ENCODE peak calls at places on chromosome 1, in nine cellular contexts. One of them, this sample, is unnamed.

GRCh38 chr1:152752225-152752624 is 5.6 kb upstream of the KPRP start:
- DNase-seq in NCI-H2171 treated with DMSO at 0.1 percent for 48 hours: no peak
- DNase-seq in T-helper 9 cell: no peak
- DNase-seq in T follicular helper cell: no peak
- DNase-seq in stromal cell of bone marrow: peak
- DNase-seq in small intestine: no peak
- DNase-seq in activated CD4-positive, CD25-positive, alpha-beta regulatory T cell treated with anti-CD3 and anti-CD28 coated beads, Interleukin-2, amount 50 U/mL, for 72 hours: no peak
- DNase-seq in posterior cingulate gyrus: no peak
- DNase-seq in NCI-H1092 treated with DMSO at 0.1 percent for 48 hours: no peak
- DNase-seq in this sample: no peak

GRCh38 chr1:31867546-31867945 is 51.7 kb upstream of the SPOCD1 start:
- DNase-seq in stromal cell of bone marrow: no peak
- DNase-seq in T follicular helper cell: no peak
- DNase-seq in T-helper 9 cell: no peak
- DNase-seq in posterior cingulate gyrus: no peak
- DNase-seq in NCI-H2171 treated with DMSO at 0.1 percent for 48 hours: no peak
- DNase-seq in small intestine: no peak
- DNase-seq in NCI-H1092 treated with DMSO at 0.1 percent for 48 hours: no peak
- DNase-seq in activated CD4-positive, CD25-positive, alpha-beta regulatory T cell treated with anti-CD3 and anti-CD28 coated beads, Interleukin-2, amount 50 U/mL, for 72 hours: no peak
- DNase-seq in this sample: no peak

GRCh38 chr1:230550428-230550827 is 91.9 kb upstream of the COG2 start:
- DNase-seq in activated CD4-positive, CD25-positive, alpha-beta regulatory T cell treated with anti-CD3 and anti-CD28 coated beads, Interleukin-2, amount 50 U/mL, for 72 hours: no peak
- DNase-seq in T follicular helper cell: no peak
- DNase-seq in NCI-H2171 treated with DMSO at 0.1 percent for 48 hours: no peak
- DNase-seq in NCI-H1092 treated with DMSO at 0.1 percent for 48 hours: peak
- DNase-seq in T-helper 9 cell: no peak
- DNase-seq in posterior cingulate gyrus: no peak
- DNase-seq in small intestine: no peak
- DNase-seq in stromal cell of bone marrow: no peak
- DNase-seq in this sample: no peak

GRCh38 chr1:41695118-41695517 is 210.6 kb upstream of the EDN2 start:
- DNase-seq in T follicular helper cell: no peak
- DNase-seq in NCI-H2171 treated with DMSO at 0.1 percent for 48 hours: peak
- DNase-seq in small intestine: no peak
- DNase-seq in posterior cingulate gyrus: no peak
- DNase-seq in activated CD4-positive, CD25-positive, alpha-beta regulatory T cell treated with anti-CD3 and anti-CD28 coated beads, Interleukin-2, amount 50 U/mL, for 72 hours: no peak
- DNase-seq in stromal cell of bone marrow: no peak
- DNase-seq in T-helper 9 cell: no peak
- DNase-seq in NCI-H1092 treated with DMSO at 0.1 percent for 48 hours: peak
- DNase-seq in this sample: peak

GRCh38 chr1:208929575-208929974 is 653.9 kb upstream of the CAMK1G start:
- DNase-seq in activated CD4-positive, CD25-positive, alpha-beta regulatory T cell treated with anti-CD3 and anti-CD28 coated beads, Interleukin-2, amount 50 U/mL, for 72 hours: no peak
- DNase-seq in T follicular helper cell: no peak
- DNase-seq in NCI-H1092 treated with DMSO at 0.1 percent for 48 hours: no peak
- DNase-seq in NCI-H2171 treated with DMSO at 0.1 percent for 48 hours: no peak
- DNase-seq in stromal cell of bone marrow: peak
- DNase-seq in posterior cingulate gyrus: no peak
- DNase-seq in small intestine: no peak
- DNase-seq in T-helper 9 cell: no peak
- DNase-seq in this sample: no peak

GRCh38 chr1:55064071-55064581 is 24.8 kb downstream of the PCSK9 start:
- DNase-seq in NCI-H1092 treated with DMSO at 0.1 percent for 48 hours: peak
- DNase-seq in NCI-H2171 treated with DMSO at 0.1 percent for 48 hours: peak
- DNase-seq in stromal cell of bone marrow: no peak
- DNase-seq in small intestine: no peak
- DNase-seq in activated CD4-positive, CD25-positive, alpha-beta regulatory T cell treated with anti-CD3 and anti-CD28 coated beads, Interleukin-2, amount 50 U/mL, for 72 hours: no peak
- DNase-seq in T-helper 9 cell: no peak
- DNase-seq in T follicular helper cell: no peak
- DNase-seq in posterior cingulate gyrus: no peak
- DNase-seq in this sample: no peak

GRCh38 chr1:15988856-15989736 is 13.2 kb upstream of the ZBTB17 start:
- DNase-seq in posterior cingulate gyrus: no peak
- DNase-seq in T-helper 9 cell: no peak
- DNase-seq in NCI-H1092 treated with DMSO at 0.1 percent for 48 hours: no peak
- DNase-seq in NCI-H2171 treated with DMSO at 0.1 percent for 48 hours: no peak
- DNase-seq in small intestine: no peak
- DNase-seq in activated CD4-positive, CD25-positive, alpha-beta regulatory T cell treated with anti-CD3 and anti-CD28 coated beads, Interleukin-2, amount 50 U/mL, for 72 hours: no peak
- DNase-seq in stromal cell of bone marrow: no peak
- DNase-seq in T follicular helper cell: no peak
- DNase-seq in this sample: no peak

GRCh38 chr1:229130028-229130668 is 140.8 kb upstream of the RAB4A start:
- DNase-seq in NCI-H2171 treated with DMSO at 0.1 percent for 48 hours: no peak
- DNase-seq in small intestine: peak
- DNase-seq in T-helper 9 cell: no peak
- DNase-seq in NCI-H1092 treated with DMSO at 0.1 percent for 48 hours: no peak
- DNase-seq in posterior cingulate gyrus: no peak
- DNase-seq in T follicular helper cell: no peak
- DNase-seq in activated CD4-positive, CD25-positive, alpha-beta regulatory T cell treated with anti-CD3 and anti-CD28 coated beads, Interleukin-2, amount 50 U/mL, for 72 hours: no peak
- DNase-seq in stromal cell of bone marrow: no peak
- DNase-seq in this sample: peak

GRCh38 chr1:114330451-114330983 is 176.8 kb upstream of the SYT6 start:
- DNase-seq in activated CD4-positive, CD25-positive, alpha-beta regulatory T cell treated with anti-CD3 and anti-CD28 coated beads, Interleukin-2, amount 50 U/mL, for 72 hours: no peak
- DNase-seq in NCI-H2171 treated with DMSO at 0.1 percent for 48 hours: no peak
- DNase-seq in stromal cell of bone marrow: no peak
- DNase-seq in T-helper 9 cell: no peak
- DNase-seq in posterior cingulate gyrus: no peak
- DNase-seq in T follicular helper cell: no peak
- DNase-seq in NCI-H1092 treated with DMSO at 0.1 percent for 48 hours: no peak
- DNase-seq in small intestine: peak
- DNase-seq in this sample: no peak

GRCh38 chr1:225909477-225909876 is 14.6 kb downstream of the PYCR2 start:
- DNase-seq in T-helper 9 cell: no peak
- DNase-seq in T follicular helper cell: no peak
- DNase-seq in activated CD4-positive, CD25-positive, alpha-beta regulatory T cell treated with anti-CD3 and anti-CD28 coated beads, Interleukin-2, amount 50 U/mL, for 72 hours: no peak
- DNase-seq in NCI-H2171 treated with DMSO at 0.1 percent for 48 hours: no peak
- DNase-seq in posterior cingulate gyrus: no peak
- DNase-seq in small intestine: no peak
- DNase-seq in NCI-H1092 treated with DMSO at 0.1 percent for 48 hours: no peak
- DNase-seq in stromal cell of bone marrow: no peak
- DNase-seq in this sample: no peak

GRCh38 chr1:224757508-224757907 is 141.4 kb downstream of the CNIH3 start:
- DNase-seq in small intestine: no peak
- DNase-seq in T-helper 9 cell: no peak
- DNase-seq in NCI-H2171 treated with DMSO at 0.1 percent for 48 hours: no peak
- DNase-seq in posterior cingulate gyrus: no peak
- DNase-seq in activated CD4-positive, CD25-positive, alpha-beta regulatory T cell treated with anti-CD3 and anti-CD28 coated beads, Interleukin-2, amount 50 U/mL, for 72 hours: no peak
- DNase-seq in NCI-H1092 treated with DMSO at 0.1 percent for 48 hours: no peak
- DNase-seq in stromal cell of bone marrow: no peak
- DNase-seq in T follicular helper cell: no peak
- DNase-seq in this sample: no peak

GRCh38 chr1:47438321-47439150 is 692 bp downstream of the FOXD2 start:
- DNase-seq in activated CD4-positive, CD25-positive, alpha-beta regulatory T cell treated with anti-CD3 and anti-CD28 coated beads, Interleukin-2, amount 50 U/mL, for 72 hours: peak
- DNase-seq in T follicular helper cell: peak
- DNase-seq in posterior cingulate gyrus: no peak
- DNase-seq in NCI-H1092 treated with DMSO at 0.1 percent for 48 hours: no peak
- DNase-seq in NCI-H2171 treated with DMSO at 0.1 percent for 48 hours: no peak
- DNase-seq in stromal cell of bone marrow: no peak
- DNase-seq in small intestine: no peak
- DNase-seq in T-helper 9 cell: peak
- DNase-seq in this sample: peak

GRCh38 chr1:41466146-41466545 is 18.3 kb downstream of the EDN2 start:
- DNase-seq in activated CD4-positive, CD25-positive, alpha-beta regulatory T cell treated with anti-CD3 and anti-CD28 coated beads, Interleukin-2, amount 50 U/mL, for 72 hours: no peak
- DNase-seq in stromal cell of bone marrow: no peak
- DNase-seq in NCI-H1092 treated with DMSO at 0.1 percent for 48 hours: no peak
- DNase-seq in NCI-H2171 treated with DMSO at 0.1 percent for 48 hours: no peak
- DNase-seq in T-helper 9 cell: no peak
- DNase-seq in small intestine: peak
- DNase-seq in T follicular helper cell: no peak
- DNase-seq in posterior cingulate gyrus: no peak
- DNase-seq in this sample: peak

GRCh38 chr1:1922782-1923680 is 4.0 kb upstream of the TMEM52 start:
- DNase-seq in small intestine: peak
- DNase-seq in NCI-H2171 treated with DMSO at 0.1 percent for 48 hours: no peak
- DNase-seq in NCI-H1092 treated with DMSO at 0.1 percent for 48 hours: no peak
- DNase-seq in T-helper 9 cell: no peak
- DNase-seq in T follicular helper cell: no peak
- DNase-seq in activated CD4-positive, CD25-positive, alpha-beta regulatory T cell treated with anti-CD3 and anti-CD28 coated beads, Interleukin-2, amount 50 U/mL, for 72 hours: no peak
- DNase-seq in posterior cingulate gyrus: no peak
- DNase-seq in stromal cell of bone marrow: no peak
- DNase-seq in this sample: peak

GRCh38 chr1:111592389-111593361 is 26.9 kb upstream of the RAP1A start:
- DNase-seq in small intestine: peak
- DNase-seq in activated CD4-positive, CD25-positive, alpha-beta regulatory T cell treated with anti-CD3 and anti-CD28 coated beads, Interleukin-2, amount 50 U/mL, for 72 hours: peak
- DNase-seq in NCI-H1092 treated with DMSO at 0.1 percent for 48 hours: peak
- DNase-seq in NCI-H2171 treated with DMSO at 0.1 percent for 48 hours: peak
- DNase-seq in posterior cingulate gyrus: peak
- DNase-seq in T-helper 9 cell: peak
- DNase-seq in stromal cell of bone marrow: peak
- DNase-seq in T follicular helper cell: peak
- DNase-seq in this sample: peak

This sample was measured in colonic mucosa.